ENCODE peak calls at places on chromosome 1, in nine cellular contexts. W is fibroblast of villous mesenchyme, B is GM20000, F is amniotic stem cell, T is caudate nucleus, X is T-helper 1 cell, O is DMS53, J is neuronal stem cell, Z is right cardiac atrium. P is an unnamed sample.

GRCh38 chr1:196680107-196680506 is 28.3 kb downstream of the CFH start:
- DNase-seq in W (no peak), B (no peak), F (no peak), T (no peak), X (no peak), O (no peak), J (no peak), Z (no peak), P (no peak)

GRCh38 chr1:6535214-6535613 is 19.1 kb downstream of the NOL9 start:
- DNase-seq in W (peak; percentile 24), B (no peak), F (no peak), T (no peak), X (no peak), O (no peak), J (no peak), Z (no peak), P (no peak)

GRCh38 chr1:92909321-92909720 is 51.9 kb downstream of the DIPK1A start:
- DNase-seq in W (peak; percentile 65), B (no peak), F (peak; percentile 38), T (no peak), X (no peak), O (peak; percentile 84), J (no peak), Z (no peak), P (no peak)

GRCh38 chr1:13812456-13813397 is 112.7 kb downstream of the PRDM2 start:
- DNase-seq in W (no peak), B (no peak), F (no peak), T (no peak), X (no peak), O (peak; percentile 58), J (no peak), Z (no peak), P (no peak)

GRCh38 chr1:25505706-25506385 is 37.6 kb upstream of the LDLRAP1 start:
- DNase-seq in W (no peak), B (no peak), F (no peak), T (no peak), X (no peak), O (no peak), J (no peak), Z (no peak), P (no peak)

GRCh38 chr1:245771521-245772281 is 616.9 kb downstream of the KIF26B start:
- DNase-seq in W (peak; percentile 97), B (no peak), F (peak; percentile 65), T (no peak), X (no peak), O (no peak), J (no peak), Z (no peak), P (no peak)

GRCh38 chr1:112735752-112736151 is 20.6 kb upstream of the PPM1J start:
- DNase-seq in W (peak; percentile 33), B (no peak), F (peak; percentile 51), T (no peak), X (no peak), O (peak; percentile 40), J (no peak), Z (no peak), P (no peak)

GRCh38 chr1:41776896-41777431 is 141.8 kb downstream of the HIVEP3 start:
- DNase-seq in W (no peak), B (no peak), F (no peak), T (peak; percentile 78), X (no peak), O (no peak), J (no peak), Z (no peak), P (peak; percentile 67)

GRCh38 chr1:201137579-201138310 is 10.8 kb upstream of the ASCL5 start:
- DNase-seq in W (peak; percentile 85), B (no peak), F (peak; percentile 81), T (no peak), X (no peak), O (no peak), J (no peak), Z (peak; percentile 95), P (no peak)

GRCh38 chr1:18299441-18300338 is 181.0 kb upstream of the KLHDC7A start:
- DNase-seq in W (no peak), B (peak; percentile 61), F (no peak), T (no peak), X (no peak), O (peak; percentile 62), J (peak; percentile 21), Z (no peak), P (no peak)

GRCh38 chr1:101924700-101925099 is 72.0 kb downstream of the OLFM3 start:
- DNase-seq in W (no peak), B (no peak), F (no peak), T (no peak), X (no peak), O (no peak), J (no peak), Z (no peak), P (no peak)

GRCh38 chr1:24411963-24412362 is 1.6 kb downstream of the STPG1 start:
- DNase-seq in W (no peak), B (no peak), F (no peak), T (no peak), X (no peak), O (no peak), J (no peak), Z (no peak), P (no peak)

GRCh38 chr1:213647864-213648650 is 339.7 kb upstream of the PROX1 start:
- DNase-seq in W (no peak), B (no peak), F (no peak), T (no peak), X (no peak), O (peak; percentile 68), J (no peak), Z (no peak), P (no peak)

GRCh38 chr1:28663871-28664470 is 4.6 kb upstream of the GMEB1 start:
- DNase-seq in W (no peak), B (no peak), F (no peak), T (no peak), X (no peak), O (no peak), J (no peak), Z (no peak), P (no peak)

GRCh38 chr1:27395441-27396195 is 3.2 kb downstream of the GPR3 start:
- DNase-seq in W (peak; percentile 65), B (peak; percentile 86), F (no peak), T (peak; percentile 49), X (peak; percentile 71), O (peak; percentile 88), J (peak; percentile 71), Z (peak; percentile 87), P (peak; percentile 21)

GRCh38 chr1:94922756-94923465 is 4.0 kb downstream of the CNN3 start:
- DNase-seq in W (peak; percentile 85), B (no peak), F (no peak), T (no peak), X (no peak), O (no peak), J (no peak), Z (no peak), P (no peak)

GRCh38 chr1:167701510-167701909 is 20.3 kb upstream of the MPZL1 start:
- DNase-seq in W (no peak), B (no peak), F (no peak), T (no peak), X (no peak), O (peak; percentile 48), J (no peak), Z (no peak), P (no peak)

GRCh38 chr1:155982106-155982505 is 3.8 kb upstream of the ARHGEF2 start:
- DNase-seq in W (no peak), B (no peak), F (no peak), T (no peak), X (no peak), O (no peak), J (no peak), Z (no peak), P (no peak)

GRCh38 chr1:110187139-110187890 is 22.8 kb upstream of the KCNC4 start:
- DNase-seq in W (no peak), B (no peak), F (peak; percentile 19), T (no peak), X (no peak), O (no peak), J (no peak), Z (no peak), P (no peak)

GRCh38 chr1:11841245-11842153 is 6.1 kb downstream of the NPPA start:
- DNase-seq in W (no peak), B (no peak), F (no peak), T (no peak), X (no peak), O (no peak), J (no peak), Z (peak; percentile 66), P (no peak)

GRCh38 chr1:173329747-173330146 is 122.6 kb upstream of the TNFSF4 start:
- DNase-seq in W (peak; percentile 93), B (no peak), F (no peak), T (no peak), X (no peak), O (no peak), J (no peak), Z (no peak), P (no peak)

GRCh38 chr1:19342894-19343616 is 30.9 kb downstream of the SLC66A1 start:
- DNase-seq in W (no peak), B (no peak), F (no peak), T (no peak), X (no peak), O (no peak), J (no peak), Z (peak; percentile 54), P (no peak)

GRCh38 chr1:242081446-242081845 is 82.5 kb upstream of the MAP1LC3C start:
- DNase-seq in W (no peak), B (no peak), F (no peak), T (no peak), X (no peak), O (no peak), J (no peak), Z (no peak), P (no peak)

GRCh38 chr1:191368891-191369654 is 789.2 kb upstream of the RGS18 start:
- DNase-seq in W (no peak), B (no peak), F (no peak), T (no peak), X (no peak), O (no peak), J (no peak), Z (no peak), P (no peak)

GRCh38 chr1:45205000-45205909 is 1.1 kb downstream of the ZSWIM5 start:
- DNase-seq in W (peak; percentile 50), B (peak; percentile 65), F (no peak), T (no peak), X (peak; percentile 3), O (peak; percentile 79), J (peak; percentile 62), Z (peak; percentile 69), P (peak; percentile 61)

GRCh38 chr1:16061255-16061654 is 12.2 kb downstream of the FAM131C start:
- DNase-seq in W (no peak), B (no peak), F (no peak), T (no peak), X (no peak), O (no peak), J (no peak), Z (no peak), P (no peak)

GRCh38 chr1:11880911-11881748 is 22.4 kb upstream of the NPPB start:
- DNase-seq in W (no peak), B (no peak), F (no peak), T (no peak), X (no peak), O (peak; percentile 40), J (no peak), Z (peak; percentile 95), P (peak; percentile 10)

GRCh38 chr1:114282751-114283403 is 129.2 kb upstream of the SYT6 start:
- DNase-seq in W (peak; percentile 89), B (peak; percentile 82), F (peak; percentile 58), T (peak; percentile 42), X (peak; percentile 81), O (peak; percentile 92), J (peak; percentile 88), Z (peak; percentile 96), P (peak; percentile 39)

GRCh38 chr1:2212542-2213491 is 15.3 kb upstream of the SKI start:
- DNase-seq in W (peak; percentile 96), B (peak; percentile 58), F (peak; percentile 90), T (peak; percentile 52), X (peak; percentile 66), O (peak; percentile 95), J (peak; percentile 94), Z (peak; percentile 98), P (peak; percentile 75)

GRCh38 chr1:84427520-84428188 is 29.4 kb downstream of the DNASE2B start:
- DNase-seq in W (peak; percentile 18), B (no peak), F (no peak), T (no peak), X (no peak), O (peak; percentile 45), J (no peak), Z (no peak), P (no peak)

GRCh38 chr1:218344814-218345672 is at the start of gene TGFB2:
- DNase-seq in W (peak; percentile 89), B (peak; percentile 43), F (no peak), T (no peak), X (peak; percentile 6), O (peak; percentile 90), J (no peak), Z (peak; percentile 62), P (no peak)

P was measured in C1 segment of cervical spinal cord.